ENCODE peak calls at places on chromosome 7, in four cellular contexts. One of them, this sample, is unnamed.

GRCh38 chr7:131827421-131827820 is 271.0 kb upstream of the PODXL start:
- DNase-seq in HepG2: no peak
- DNase-seq in GM12878: no peak
- DNase-seq in K562: no peak
- DNase-seq in this sample: no peak

GRCh38 chr7:125670926-125671572 is 741.4 kb upstream of the POT1 start:
- DNase-seq in HepG2: peak; percentile 9
- DNase-seq in GM12878: no peak
- DNase-seq in K562: peak; percentile 30
- DNase-seq in this sample: peak; percentile 14

GRCh38 chr7:73541722-73542121 is 15.8 kb downstream of the BCL7B start:
- DNase-seq in HepG2: no peak
- DNase-seq in GM12878: no peak
- DNase-seq in K562: no peak
- DNase-seq in this sample: no peak

GRCh38 chr7:138880881-138881577 is 83.0 kb upstream of the ATP6V0A4 start:
- DNase-seq in HepG2: no peak
- DNase-seq in GM12878: no peak
- DNase-seq in K562: no peak
- DNase-seq in this sample: no peak

GRCh38 chr7:80707318-80707717 is 68.9 kb downstream of the CD36 start:
- DNase-seq in HepG2: no peak
- DNase-seq in GM12878: no peak
- DNase-seq in K562: no peak
- DNase-seq in this sample: no peak

GRCh38 chr7:54260868-54261475 is 281.2 kb upstream of the VSTM2A start:
- DNase-seq in HepG2: no peak
- DNase-seq in GM12878: no peak
- DNase-seq in K562: no peak
- DNase-seq in this sample: no peak

GRCh38 chr7:94665426-94665825 is 9.5 kb upstream of the SGCE start:
- DNase-seq in HepG2: no peak
- DNase-seq in GM12878: no peak
- DNase-seq in K562: no peak
- DNase-seq in this sample: no peak

GRCh38 chr7:84232653-84233052 is 38.1 kb upstream of the SEMA3A start:
- DNase-seq in HepG2: no peak
- DNase-seq in GM12878: no peak
- DNase-seq in K562: no peak
- DNase-seq in this sample: no peak

GRCh38 chr7:1296727-1297475 is 64.2 kb downstream of the UNCX start:
- DNase-seq in HepG2: no peak
- DNase-seq in GM12878: no peak
- DNase-seq in K562: no peak
- DNase-seq in this sample: no peak

GRCh38 chr7:47890606-47891005 is 57.7 kb downstream of the PKD1L1 start:
- DNase-seq in HepG2: no peak
- DNase-seq in GM12878: no peak
- DNase-seq in K562: no peak
- DNase-seq in this sample: no peak

GRCh38 chr7:156949541-156950380 is at the start of gene NOM1:
- DNase-seq in HepG2: peak; percentile 66
- DNase-seq in GM12878: peak; percentile 20
- DNase-seq in K562: peak; percentile 97
- DNase-seq in this sample: peak; percentile 99

GRCh38 chr7:146735992-146736391 is 619.4 kb downstream of the CNTNAP2 start:
- DNase-seq in HepG2: no peak
- DNase-seq in GM12878: no peak
- DNase-seq in K562: no peak
- DNase-seq in this sample: no peak

GRCh38 chr7:121390109-121390508 is 6.0 kb downstream of the FAM3C start:
- DNase-seq in HepG2: no peak
- DNase-seq in GM12878: no peak
- DNase-seq in K562: no peak
- DNase-seq in this sample: no peak

GRCh38 chr7:14403587-14403986 is 414.1 kb upstream of the ETV1 start:
- DNase-seq in HepG2: no peak
- DNase-seq in GM12878: no peak
- DNase-seq in K562: no peak
- DNase-seq in this sample: no peak

GRCh38 chr7:44147026-44147881 is 6.1 kb upstream of the MYL7 start:
- DNase-seq in HepG2: no peak
- DNase-seq in GM12878: no peak
- DNase-seq in K562: peak; percentile 80
- DNase-seq in this sample: no peak

GRCh38 chr7:102248456-102249395 is 37.9 kb upstream of the SH2B2 start:
- DNase-seq in HepG2: no peak
- DNase-seq in GM12878: no peak
- DNase-seq in K562: peak; percentile 48
- DNase-seq in this sample: no peak

GRCh38 chr7:105336009-105336408 is 52.7 kb downstream of the SRPK2 start:
- DNase-seq in HepG2: no peak
- DNase-seq in GM12878: no peak
- DNase-seq in K562: no peak
- DNase-seq in this sample: no peak

GRCh38 chr7:127850195-127850594 is 181.0 kb downstream of the LRRC4 start:
- DNase-seq in HepG2: no peak
- DNase-seq in GM12878: no peak
- DNase-seq in K562: no peak
- DNase-seq in this sample: no peak

GRCh38 chr7:139180700-139181311 is 50.2 kb upstream of the UBN2 start:
- DNase-seq in HepG2: no peak
- DNase-seq in GM12878: no peak
- DNase-seq in K562: no peak
- DNase-seq in this sample: no peak

GRCh38 chr7:80851896-80852476 is 66.9 kb downstream of the SEMA3C start:
- DNase-seq in HepG2: peak; percentile 56
- DNase-seq in GM12878: no peak
- DNase-seq in K562: no peak
- DNase-seq in this sample: no peak

GRCh38 chr7:10767771-10768170 is 205.9 kb upstream of the PHF14 start:
- DNase-seq in HepG2: no peak
- DNase-seq in GM12878: no peak
- DNase-seq in K562: no peak
- DNase-seq in this sample: no peak

GRCh38 chr7:20296444-20296843 is 34.3 kb upstream of the ITGB8 start:
- DNase-seq in HepG2: peak; percentile 1
- DNase-seq in GM12878: no peak
- DNase-seq in K562: no peak
- DNase-seq in this sample: no peak

GRCh38 chr7:30733691-30734090 is 18.2 kb upstream of the INMT start:
- DNase-seq in HepG2: no peak
- DNase-seq in GM12878: no peak
- DNase-seq in K562: no peak
- DNase-seq in this sample: no peak

GRCh38 chr7:147903871-147904576 is 686.5 kb upstream of the C7orf33 start:
- DNase-seq in HepG2: no peak
- DNase-seq in GM12878: no peak
- DNase-seq in K562: no peak
- DNase-seq in this sample: no peak

GRCh38 chr7:128889121-128889520 is 21.4 kb downstream of the KCP start:
- DNase-seq in HepG2: no peak
- DNase-seq in GM12878: no peak
- DNase-seq in K562: no peak
- DNase-seq in this sample: no peak

GRCh38 chr7:128891110-128891941 is 19.2 kb downstream of the KCP start:
- DNase-seq in HepG2: no peak
- DNase-seq in GM12878: no peak
- DNase-seq in K562: peak; percentile 88
- DNase-seq in this sample: no peak

GRCh38 chr7:108266489-108266888 is 136.3 kb upstream of the LAMB4 start:
- DNase-seq in HepG2: no peak
- DNase-seq in GM12878: no peak
- DNase-seq in K562: no peak
- DNase-seq in this sample: no peak

GRCh38 chr7:22278660-22279059 is 78.3 kb downstream of the RAPGEF5 start:
- DNase-seq in HepG2: no peak
- DNase-seq in GM12878: no peak
- DNase-seq in K562: no peak
- DNase-seq in this sample: no peak
- TF ChIP-seq FOXK2 in HepG2: no peak
- TF ChIP-seq FOXK2 in GM12878: no peak
- TF ChIP-seq FOXK2 in K562: no peak
- TF ChIP-seq FOXK2 in this sample: no peak

DNA sequence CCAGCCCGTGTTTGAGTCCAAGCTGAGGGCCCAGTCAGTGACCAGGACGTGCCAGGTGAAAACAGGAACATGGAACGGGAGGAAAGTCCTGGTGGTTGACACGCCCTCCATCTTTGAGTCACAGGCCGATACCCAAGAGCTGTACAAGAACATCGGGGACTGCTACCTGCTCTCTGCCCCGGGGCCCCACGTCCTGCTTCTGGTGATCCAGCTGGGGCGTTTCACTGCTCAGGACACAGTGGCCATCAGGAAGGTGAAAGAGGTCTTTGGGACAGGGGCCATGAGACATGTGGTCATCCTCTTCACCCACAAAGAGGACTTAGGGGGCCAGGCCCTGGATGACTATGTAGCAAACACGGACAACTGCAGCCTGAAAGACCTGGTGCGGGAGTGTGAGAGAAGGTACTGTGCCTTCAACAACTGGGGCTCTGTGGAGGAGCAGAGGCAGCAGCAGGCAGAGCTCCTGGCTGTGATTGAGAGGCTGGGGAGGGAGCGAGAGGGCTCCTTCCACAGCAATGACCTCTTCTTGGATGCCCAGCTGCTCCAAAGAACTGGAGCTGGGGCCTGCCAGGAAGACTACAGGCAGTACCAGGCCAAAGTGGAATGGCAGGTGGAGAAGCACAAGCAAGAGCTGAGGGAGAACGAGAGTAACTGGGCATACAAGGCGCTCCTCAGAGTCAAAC is 5.2 kb downstream of the GIMAP5 start:
- DNase-seq in HepG2: no peak
- DNase-seq in GM12878: no peak
- DNase-seq in K562: no peak
- DNase-seq in this sample: no peak
- TF ChIP-seq SP1 in HepG2: no peak
- TF ChIP-seq SP1 in GM12878: no peak
- TF ChIP-seq SP1 in K562: no peak
- TF ChIP-seq SP1 in this sample: no peak

GRCh38 chr7:141551080-141551772 is at the start of gene AGK:
- DNase-seq in HepG2: peak; percentile 53
- DNase-seq in GM12878: no peak
- DNase-seq in K562: peak; percentile 92
- DNase-seq in this sample: peak; percentile 93
- TF ChIP-seq FOXK2 in HepG2: no peak
- TF ChIP-seq FOXK2 in GM12878: no peak
- TF ChIP-seq FOXK2 in K562: no peak
- TF ChIP-seq FOXK2 in this sample: no peak

DNA sequence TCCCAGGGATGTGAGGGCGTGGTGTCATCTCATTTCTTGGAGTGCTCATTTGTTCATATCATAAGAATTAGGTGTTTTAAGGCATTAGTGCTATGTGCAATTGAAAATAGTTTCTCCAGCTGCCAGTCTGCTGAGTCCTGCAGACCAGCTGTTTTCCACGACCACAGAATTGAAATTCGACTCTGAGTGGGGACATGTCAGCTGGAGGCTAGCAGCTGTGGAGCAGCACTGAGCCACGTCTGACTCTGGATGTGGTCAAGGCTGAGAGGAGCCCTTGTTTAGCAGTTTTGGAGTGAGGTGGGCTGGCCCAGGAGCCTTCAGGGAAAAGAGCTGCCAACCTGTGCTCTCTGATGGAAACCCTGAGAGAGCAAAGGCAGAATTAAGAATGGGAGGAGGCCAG is 156.3 kb upstream of the GRB10 start:
- DNase-seq in HepG2: no peak
- DNase-seq in GM12878: no peak
- DNase-seq in K562: no peak
- DNase-seq in this sample: no peak
- TF ChIP-seq SP1 in HepG2: no peak
- TF ChIP-seq SP1 in GM12878: no peak
- TF ChIP-seq SP1 in K562: no peak
- TF ChIP-seq SP1 in this sample: no peak

GRCh38 chr7:37111459-37111858 is 337.2 kb downstream of the ELMO1 start:
- DNase-seq in HepG2: no peak
- DNase-seq in GM12878: no peak
- DNase-seq in K562: no peak
- DNase-seq in this sample: no peak
- TF ChIP-seq FOXK2 in HepG2: no peak
- TF ChIP-seq FOXK2 in GM12878: no peak
- TF ChIP-seq FOXK2 in K562: no peak
- TF ChIP-seq FOXK2 in this sample: no peak

GRCh38 chr7:92731327-92732063 is 104.9 kb downstream of the CDK6 start:
- DNase-seq in HepG2: no peak
- DNase-seq in GM12878: no peak
- DNase-seq in K562: no peak
- DNase-seq in this sample: no peak
- TF ChIP-seq SP1 in HepG2: no peak
- TF ChIP-seq SP1 in GM12878: no peak
- TF ChIP-seq SP1 in K562: no peak
- TF ChIP-seq SP1 in this sample: no peak

GRCh38 chr7:70647801-70648491 is 484.0 kb upstream of the GALNT17 start:
- DNase-seq in HepG2: no peak
- DNase-seq in GM12878: peak; percentile 46
- DNase-seq in K562: no peak
- DNase-seq in this sample: no peak
- TF ChIP-seq FOXK2 in HepG2: no peak
- TF ChIP-seq FOXK2 in GM12878: no peak
- TF ChIP-seq FOXK2 in K562: no peak
- TF ChIP-seq FOXK2 in this sample: no peak

GRCh38 chr7:129986600-129986999 is 33.8 kb upstream of the UBE2H start:
- DNase-seq in HepG2: no peak
- DNase-seq in GM12878: no peak
- DNase-seq in K562: no peak
- DNase-seq in this sample: no peak

GRCh38 chr7:129975309-129975708 is 22.5 kb upstream of the UBE2H start:
- DNase-seq in HepG2: no peak
- DNase-seq in GM12878: no peak
- DNase-seq in K562: no peak
- DNase-seq in this sample: no peak

GRCh38 chr7:129980667-129981066 is 27.9 kb upstream of the UBE2H start:
- DNase-seq in HepG2: no peak
- DNase-seq in GM12878: no peak
- DNase-seq in K562: no peak
- DNase-seq in this sample: no peak
- TF ChIP-seq SP1 in HepG2: no peak
- TF ChIP-seq SP1 in GM12878: no peak
- TF ChIP-seq SP1 in K562: no peak
- TF ChIP-seq SP1 in this sample: no peak